ENCODE peak calls at places on chromosome 1, in six cellular contexts. Y is heart left ventricle, U is tibial nerve, H is A549, W is esophagus squamous epithelium, Z is tibial artery. F is an unnamed sample.

GRCh38 chr1:59172693-59173092 is 124.2 kb upstream of the FGGY start:
- DNase-seq in Y (no peak), U (no peak), H (no peak), W (no peak), Z (no peak), F (no peak)

GRCh38 chr1:110062612-110063011 is 7.9 kb downstream of the ALX3 start:
- DNase-seq in Y (no peak), U (no peak), H (no peak), W (no peak), Z (no peak), F (no peak)

GRCh38 chr1:59243544-59243943 is 53.4 kb upstream of the FGGY start:
- DNase-seq in Y (no peak), U (no peak), H (no peak), W (no peak), Z (no peak), F (no peak)

GRCh38 chr1:43446881-43447835 is 6.6 kb downstream of the HYI start:
- DNase-seq in Y (peak), U (no peak), H (no peak), W (no peak), Z (peak), F (no peak)

GRCh38 chr1:229558460-229559335 is at the start of gene ABCB10:
- DNase-seq in Y (peak), U (peak), H (peak), W (peak), Z (peak), F (peak)

GRCh38 chr1:98323396-98323795 is 338.1 kb upstream of the SNX7 start:
- DNase-seq in Y (no peak), U (no peak), H (peak), W (no peak), Z (peak), F (peak)

GRCh38 chr1:172145231-172145651 is 275.2 kb upstream of the C1orf105 start:
- DNase-seq in Y (no peak), U (no peak), H (no peak), W (no peak), Z (no peak), F (no peak)

GRCh38 chr1:31800677-31800967 is 15.2 kb downstream of the SPOCD1 start:
- DNase-seq in Y (no peak), U (no peak), H (no peak), W (no peak), Z (peak), F (no peak)

GRCh38 chr1:84772428-84772943 is 82.2 kb upstream of the SSX2IP start:
- DNase-seq in Y (peak), U (peak), H (peak), W (no peak), Z (peak), F (peak)

GRCh38 chr1:231594123-231594522 is 32.5 kb upstream of the DISC1 start:
- DNase-seq in Y (no peak), U (no peak), H (no peak), W (no peak), Z (no peak), F (no peak)

GRCh38 chr1:232635778-232636356 is 5.9 kb upstream of the SIPA1L2 start:
- DNase-seq in Y (no peak), U (no peak), H (peak), W (no peak), Z (no peak), F (no peak)

GRCh38 chr1:12460911-12461621 is 156.9 kb downstream of the DHRS3 start:
- DNase-seq in Y (no peak), U (no peak), H (no peak), W (no peak), Z (peak), F (no peak)

GRCh38 chr1:177287237-177287636 is 116.5 kb downstream of the BRINP2 start:
- DNase-seq in Y (no peak), U (no peak), H (no peak), W (no peak), Z (no peak), F (no peak)

GRCh38 chr1:36351222-36351977 is 28.0 kb upstream of the EVA1B start:
- DNase-seq in Y (peak), U (no peak), H (peak), W (no peak), Z (no peak), F (no peak)

GRCh38 chr1:87902830-87903614 is 574.3 kb downstream of the LMO4 start:
- DNase-seq in Y (no peak), U (no peak), H (no peak), W (no peak), Z (no peak), F (no peak)

GRCh38 chr1:156865865-156866678 is 5.4 kb downstream of the NTRK1 start:
- DNase-seq in Y (no peak), U (no peak), H (no peak), W (no peak), Z (no peak), F (no peak)

GRCh38 chr1:109792056-109792831 is 28.5 kb upstream of the EPS8L3 start:
- DNase-seq in Y (peak), U (no peak), H (peak), W (no peak), Z (peak), F (no peak)

GRCh38 chr1:42142894-42143675 is 10.1 kb upstream of the GUCA2B start:
- DNase-seq in Y (no peak), U (no peak), H (no peak), W (no peak), Z (no peak), F (peak)

GRCh38 chr1:11519629-11520031 is 40.7 kb downstream of the DISP3 start:
- DNase-seq in Y (no peak), U (no peak), H (no peak), W (no peak), Z (peak), F (no peak)

GRCh38 chr1:205538211-205538840 is 33.9 kb downstream of the CDK18 start:
- DNase-seq in Y (no peak), U (no peak), H (no peak), W (no peak), Z (no peak), F (no peak)

GRCh38 chr1:185960377-185961151 is 226.4 kb downstream of the HMCN1 start:
- DNase-seq in Y (no peak), U (peak), H (no peak), W (no peak), Z (peak), F (no peak)

GRCh38 chr1:204520834-204521709 is 4.9 kb downstream of the MDM4 start:
- DNase-seq in Y (no peak), U (no peak), H (no peak), W (no peak), Z (no peak), F (peak)

GRCh38 chr1:183277821-183278735 is 92.0 kb downstream of the LAMC2 start:
- DNase-seq in Y (no peak), U (no peak), H (no peak), W (no peak), Z (no peak), F (peak)

DNA sequence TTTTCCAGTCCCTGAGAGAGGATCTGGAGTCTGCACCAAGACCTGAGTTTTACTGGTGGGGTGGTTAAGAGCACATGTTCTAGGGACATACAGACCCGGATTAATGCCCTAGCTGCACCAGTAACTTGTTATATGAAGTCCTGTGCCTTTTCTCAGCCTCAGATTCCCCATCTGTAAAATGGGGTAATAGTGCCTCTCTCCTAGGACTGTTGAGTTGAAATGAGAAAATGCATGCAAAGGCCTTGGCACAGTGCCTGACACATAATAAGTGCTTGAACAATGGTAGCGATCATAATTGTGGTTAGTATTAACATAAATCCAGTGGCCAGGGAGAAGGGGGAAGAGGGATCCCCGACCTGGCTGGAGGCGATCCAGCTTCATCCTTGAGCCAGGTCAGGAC is 12.3 kb downstream of the AHDC1 start:
- DNase-seq in Y (no peak), U (no peak), H (no peak), W (no peak), Z (no peak), F (no peak)
- H3K27ac ChIP-seq in Y (peak), U (no peak), H (peak), W (peak), Z (peak), F (no peak)

GRCh38 chr1:24771574-24771973 is 26.3 kb downstream of the CLIC4 start:
- DNase-seq in Y (no peak), U (no peak), H (no peak), W (no peak), Z (no peak), F (no peak)
- H3K27ac ChIP-seq in Y (peak), U (peak), H (no peak), W (peak), Z (peak), F (no peak)

GRCh38 chr1:111720274-111720976 is 18.8 kb downstream of the INKA2 start:
- DNase-seq in Y (peak), U (no peak), H (no peak), W (no peak), Z (no peak), F (no peak)
- H3K27ac ChIP-seq in Y (peak), U (no peak), H (no peak), W (peak), Z (peak), F (peak)

DNA sequence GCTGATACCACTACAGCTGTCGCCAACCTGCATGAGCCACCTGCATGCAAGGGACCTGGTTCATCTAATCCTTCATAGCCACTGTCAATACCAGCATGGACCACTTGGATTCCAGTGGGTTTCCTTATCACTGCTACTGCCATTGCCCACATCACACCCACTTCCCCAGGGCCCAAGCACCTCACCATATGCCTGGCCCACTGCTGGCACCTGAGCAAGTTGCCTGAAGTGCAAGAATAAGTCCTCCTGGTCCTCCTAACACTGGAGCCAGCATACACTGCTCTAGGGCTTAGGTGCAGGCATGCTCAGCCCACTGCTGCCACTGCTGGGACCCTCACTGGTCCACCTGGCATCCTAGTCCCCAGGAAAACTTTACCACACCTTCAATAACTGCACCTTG is 1136.8 kb upstream of the ADGRL4 start:
- DNase-seq in Y (no peak), U (no peak), H (no peak), W (no peak), Z (no peak), F (no peak)
- H3K27ac ChIP-seq in Y (no peak), U (no peak), H (no peak), W (no peak), Z (no peak), F (no peak)